ENCODE peak calls at places on chromosomes 5 and 9, in five cellular contexts. One of them, this sample, is unnamed.

GRCh38 chr5:73955447-73955846 is 329.5 kb downstream of the ARHGEF28 start:
- DNase-seq in NCI-H774: no peak
- DNase-seq in stimulated activated CD4-positive, alpha-beta T cell treated with anti-CD3 and anti-CD28 coated beads, Interleukin-15, amount 100 ng/mL, for 24 hours: no peak
- DNase-seq in Calu3: no peak
- DNase-seq in progenitor cell of endocrine pancreas: no peak
- DNase-seq in this sample: no peak

GRCh38 chr5:1000329-1000728 is 8.3 kb upstream of the NKD2 start:
- DNase-seq in progenitor cell of endocrine pancreas: no peak
- DNase-seq in Calu3: no peak
- DNase-seq in stimulated activated CD4-positive, alpha-beta T cell treated with anti-CD3 and anti-CD28 coated beads, Interleukin-15, amount 100 ng/mL, for 24 hours: peak; percentile 2
- DNase-seq in NCI-H774: no peak
- DNase-seq in this sample: no peak

GRCh38 chr5:169106906-169107305 is 194.0 kb downstream of the SLIT3 start:
- DNase-seq in stimulated activated CD4-positive, alpha-beta T cell treated with anti-CD3 and anti-CD28 coated beads, Interleukin-15, amount 100 ng/mL, for 24 hours: no peak
- DNase-seq in progenitor cell of endocrine pancreas: no peak
- DNase-seq in Calu3: no peak
- DNase-seq in NCI-H774: no peak
- DNase-seq in this sample: no peak

GRCh38 chr5:96975656-96976055 is 39.8 kb downstream of the LNPEP start:
- DNase-seq in Calu3: no peak
- DNase-seq in stimulated activated CD4-positive, alpha-beta T cell treated with anti-CD3 and anti-CD28 coated beads, Interleukin-15, amount 100 ng/mL, for 24 hours: no peak
- DNase-seq in progenitor cell of endocrine pancreas: no peak
- DNase-seq in NCI-H774: no peak
- DNase-seq in this sample: no peak

GRCh38 chr5:68012429-68012828 is 203.1 kb upstream of the PIK3R1 start:
- DNase-seq in stimulated activated CD4-positive, alpha-beta T cell treated with anti-CD3 and anti-CD28 coated beads, Interleukin-15, amount 100 ng/mL, for 24 hours: no peak
- DNase-seq in progenitor cell of endocrine pancreas: no peak
- DNase-seq in NCI-H774: no peak
- DNase-seq in Calu3: no peak
- DNase-seq in this sample: no peak

GRCh38 chr5:180370861-180371641 is 17.9 kb upstream of the GFPT2 start:
- DNase-seq in NCI-H774: no peak
- DNase-seq in Calu3: no peak
- DNase-seq in stimulated activated CD4-positive, alpha-beta T cell treated with anti-CD3 and anti-CD28 coated beads, Interleukin-15, amount 100 ng/mL, for 24 hours: no peak
- DNase-seq in progenitor cell of endocrine pancreas: no peak
- DNase-seq in this sample: no peak

GRCh38 chr5:141681695-141682641 is at the start of gene ARAP3:
- DNase-seq in Calu3: peak; percentile 90
- DNase-seq in stimulated activated CD4-positive, alpha-beta T cell treated with anti-CD3 and anti-CD28 coated beads, Interleukin-15, amount 100 ng/mL, for 24 hours: peak; percentile 52
- DNase-seq in progenitor cell of endocrine pancreas: peak; percentile 30
- DNase-seq in NCI-H774: no peak
- DNase-seq in this sample: no peak

GRCh38 chr9:36211510-36211909 is 20.8 kb downstream of the CLTA start:
- DNase-seq in stimulated activated CD4-positive, alpha-beta T cell treated with anti-CD3 and anti-CD28 coated beads, Interleukin-15, amount 100 ng/mL, for 24 hours: no peak
- DNase-seq in NCI-H774: no peak
- DNase-seq in Calu3: no peak
- DNase-seq in progenitor cell of endocrine pancreas: no peak
- DNase-seq in this sample: no peak

GRCh38 chr5:139393497-139394122 is 1.3 kb downstream of the PROB1 start:
- DNase-seq in Calu3: no peak
- DNase-seq in progenitor cell of endocrine pancreas: no peak
- DNase-seq in stimulated activated CD4-positive, alpha-beta T cell treated with anti-CD3 and anti-CD28 coated beads, Interleukin-15, amount 100 ng/mL, for 24 hours: peak; percentile 29
- DNase-seq in NCI-H774: no peak
- DNase-seq in this sample: no peak

GRCh38 chr5:178536541-178537466 is 53.4 kb downstream of the COL23A1 start:
- DNase-seq in progenitor cell of endocrine pancreas: no peak
- DNase-seq in Calu3: no peak
- DNase-seq in stimulated activated CD4-positive, alpha-beta T cell treated with anti-CD3 and anti-CD28 coated beads, Interleukin-15, amount 100 ng/mL, for 24 hours: no peak
- DNase-seq in NCI-H774: no peak
- DNase-seq in this sample: no peak

GRCh38 chr9:127360829-127361228 is 36.1 kb upstream of the SLC2A8 start:
- DNase-seq in stimulated activated CD4-positive, alpha-beta T cell treated with anti-CD3 and anti-CD28 coated beads, Interleukin-15, amount 100 ng/mL, for 24 hours: no peak
- DNase-seq in NCI-H774: no peak
- DNase-seq in Calu3: no peak
- DNase-seq in progenitor cell of endocrine pancreas: no peak
- DNase-seq in this sample: no peak

GRCh38 chr5:157761690-157762611 is 18.4 kb downstream of the LSM11 start:
- DNase-seq in progenitor cell of endocrine pancreas: no peak
- DNase-seq in NCI-H774: peak; percentile 28
- DNase-seq in Calu3: peak; percentile 62
- DNase-seq in stimulated activated CD4-positive, alpha-beta T cell treated with anti-CD3 and anti-CD28 coated beads, Interleukin-15, amount 100 ng/mL, for 24 hours: peak; percentile 14
- DNase-seq in this sample: peak; percentile 3

GRCh38 chr9:91060520-91061343 is 259.1 kb downstream of the SYK start:
- DNase-seq in stimulated activated CD4-positive, alpha-beta T cell treated with anti-CD3 and anti-CD28 coated beads, Interleukin-15, amount 100 ng/mL, for 24 hours: no peak
- DNase-seq in NCI-H774: peak; percentile 58
- DNase-seq in Calu3: peak; percentile 47
- DNase-seq in progenitor cell of endocrine pancreas: no peak
- DNase-seq in this sample: peak; percentile 66

GRCh38 chr5:32909207-32909606 is 198.1 kb downstream of the NPR3 start:
- DNase-seq in Calu3: no peak
- DNase-seq in NCI-H774: no peak
- DNase-seq in progenitor cell of endocrine pancreas: no peak
- DNase-seq in stimulated activated CD4-positive, alpha-beta T cell treated with anti-CD3 and anti-CD28 coated beads, Interleukin-15, amount 100 ng/mL, for 24 hours: no peak
- DNase-seq in this sample: no peak

GRCh38 chr5:143402464-143403356 is 776 bp downstream of the NR3C1 start:
- DNase-seq in stimulated activated CD4-positive, alpha-beta T cell treated with anti-CD3 and anti-CD28 coated beads, Interleukin-15, amount 100 ng/mL, for 24 hours: peak; percentile 65
- DNase-seq in progenitor cell of endocrine pancreas: peak; percentile 27
- DNase-seq in Calu3: peak; percentile 54
- DNase-seq in NCI-H774: peak; percentile 12
- DNase-seq in this sample: no peak

GRCh38 chr5:138457532-138458275 is 7.6 kb upstream of the EGR1 start:
- DNase-seq in NCI-H774: no peak
- DNase-seq in Calu3: no peak
- DNase-seq in stimulated activated CD4-positive, alpha-beta T cell treated with anti-CD3 and anti-CD28 coated beads, Interleukin-15, amount 100 ng/mL, for 24 hours: no peak
- DNase-seq in progenitor cell of endocrine pancreas: no peak
- DNase-seq in this sample: no peak